ENCODE peak calls at places on chromosome 16, in nine cellular contexts. C, Q, U, Y, O, I, M, H and G are unnamed samples.

GRCh38 chr16:19717319-19717718 is 708 bp downstream of the KNOP1 start:
- DNase-seq in O (no peak), Q (no peak), U (peak; percentile 18), C (no peak), M (no peak), I (no peak), Y (no peak), H (peak; percentile 26), G (no peak)

GRCh38 chr16:30183961-30184429 is 593 bp downstream of the CORO1A start:
- DNase-seq in I (peak; percentile 94), M (no peak), Q (no peak), Y (no peak), O (no peak), H (peak; percentile 97), U (no peak), C (no peak), G (no peak)

GRCh38 chr16:20114356-20114755 is 40.7 kb upstream of the GPR139 start:
- DNase-seq in O (no peak), I (no peak), Y (peak; percentile 67), U (peak; percentile 6), H (no peak), C (no peak), M (no peak), Q (peak; percentile 9), G (no peak)

GRCh38 chr16:4172070-4172469 is 55.8 kb upstream of the ADCY9 start:
- DNase-seq in C (peak; percentile 16), O (no peak), I (no peak), Q (peak; percentile 26), U (peak; percentile 74), Y (no peak), H (no peak), M (no peak), G (no peak)

GRCh38 chr16:67447508-67448076 is 16.7 kb downstream of the HSD11B2 start:
- DNase-seq in C (peak; percentile 40), O (peak; percentile 43), Q (peak; percentile 30), U (peak; percentile 55), H (peak; percentile 80), I (peak; percentile 82), M (no peak), Y (no peak), G (no peak)

GRCh38 chr16:18582902-18583301 is 21.0 kb upstream of the NOMO2 start:
- DNase-seq in I (no peak), O (no peak), C (no peak), Q (no peak), H (no peak), M (no peak), U (no peak), Y (no peak), G (no peak)

GRCh38 chr16:84617068-84617630 is 729 bp downstream of the COTL1 start:
- DNase-seq in U (peak; percentile 25), H (peak; percentile 76), M (no peak), C (peak; percentile 16), Q (peak; percentile 50), O (no peak), Y (peak; percentile 65), I (peak; percentile 70), G (no peak)

GRCh38 chr16:50688083-50688482 is 5.3 kb upstream of the NOD2 start:
- DNase-seq in Q (no peak), C (no peak), I (no peak), M (no peak), Y (peak; percentile 74), H (no peak), O (no peak), U (no peak), G (no peak)

GRCh38 chr16:23952128-23953041 is 116.6 kb downstream of the PRKCB start:
- DNase-seq in Y (peak; percentile 91), O (no peak), C (peak; percentile 33), I (peak; percentile 37), M (no peak), H (peak; percentile 20), Q (no peak), U (peak; percentile 31), G (no peak)

GRCh38 chr16:2388875-2389433 is 40.3 kb upstream of the CCNF start:
- DNase-seq in O (peak; percentile 97), C (peak; percentile 50), M (no peak), U (peak; percentile 47), Q (peak; percentile 71), I (no peak), Y (no peak), H (no peak), G (no peak)

GRCh38 chr16:31196324-31197088 is 6.1 kb downstream of the PYCARD start:
- DNase-seq in Q (no peak), I (no peak), C (no peak), U (no peak), O (no peak), Y (no peak), H (no peak), M (no peak), G (no peak)

GRCh38 chr16:79500305-79500704 is 100.2 kb downstream of the MAF start:
- DNase-seq in C (no peak), M (no peak), U (no peak), Y (no peak), I (no peak), O (no peak), Q (no peak), H (no peak), G (no peak)

GRCh38 chr16:27315333-27316037 is 1.7 kb downstream of the IL4R start:
- DNase-seq in M (no peak), C (peak; percentile 59), U (peak; percentile 40), H (peak; percentile 83), Y (peak; percentile 64), O (no peak), Q (peak; percentile 97), I (peak; percentile 77), G (no peak)

GRCh38 chr16:77916111-77916510 is 106.2 kb upstream of the CLEC3A start:
- DNase-seq in H (no peak), I (no peak), Q (no peak), M (no peak), Y (no peak), O (no peak), U (no peak), C (no peak), G (no peak)

GRCh38 chr16:49924078-49924477 is 68.2 kb upstream of the ZNF423 start:
- DNase-seq in O (no peak), I (no peak), H (no peak), C (peak; percentile 6), Y (no peak), U (peak; percentile 24), Q (no peak), M (no peak), G (no peak)

GRCh38 chr16:89114159-89114981 is 20.7 kb downstream of the ACSF3 start:
- DNase-seq in Q (peak; percentile 21), U (peak; percentile 21), O (no peak), C (peak; percentile 43), H (no peak), I (no peak), Y (peak; percentile 80), M (no peak), G (no peak)

GRCh38 chr16:60203525-60204124 is 1469.5 kb upstream of the GOT2 start:
- DNase-seq in O (no peak), Q (peak; percentile 30), U (peak; percentile 46), I (no peak), Y (no peak), M (no peak), H (no peak), C (peak; percentile 47), G (no peak)

GRCh38 chr16:58732545-58733247 is 1.4 kb downstream of the GOT2 start:
- DNase-seq in C (peak; percentile 51), O (no peak), Y (no peak), M (no peak), H (peak; percentile 44), U (peak; percentile 40), I (no peak), Q (peak; percentile 77), G (peak; percentile 7)